ENCODE peak calls at places on chromosomes 3 and 15, in seven cellular contexts. H, K, O, V, W, M and P are unnamed samples.

GRCh38 chr3:126539558-126540250 is 15.7 kb downstream of the CHST13 start:
- DNase-seq in H (no peak), M (no peak), K (no peak), V (no peak), O (no peak), W (peak), P (no peak)

GRCh38 chr3:37811625-37812356 is 49.9 kb upstream of the CTDSPL start:
- DNase-seq in K (no peak), H (no peak), V (no peak), W (no peak), M (no peak), O (no peak), P (peak)

GRCh38 chr15:71302861-71303410 is 187.7 kb downstream of the THSD4 start:
- DNase-seq in V (no peak), W (peak), H (no peak), O (peak), K (no peak), M (no peak), P (no peak)

GRCh38 chr15:31537770-31538592 is 211.3 kb downstream of the KLF13 start:
- DNase-seq in V (no peak), K (no peak), O (no peak), H (no peak), M (no peak), W (no peak), P (no peak)

GRCh38 chr3:61928776-61929175 is 367.4 kb downstream of the PTPRG start:
- DNase-seq in V (no peak), W (no peak), H (no peak), O (no peak), M (no peak), K (no peak), P (peak)

GRCh38 chr3:13653631-13654279 is 104.8 kb downstream of the FBLN2 start:
- DNase-seq in K (no peak), O (no peak), V (no peak), M (no peak), W (no peak), H (no peak), P (no peak)

GRCh38 chr3:126258670-126259069 is 78.3 kb upstream of the ALDH1L1 start:
- DNase-seq in H (peak), V (no peak), M (no peak), W (no peak), K (no peak), O (no peak), P (no peak)

GRCh38 chr3:111895079-111895478 is 36.0 kb downstream of the PHLDB2 start:
- DNase-seq in M (no peak), O (no peak), K (no peak), V (no peak), W (no peak), H (peak), P (peak)

GRCh38 chr3:56048333-56048732 is 419.9 kb downstream of the ERC2 start:
- DNase-seq in W (no peak), M (no peak), H (no peak), V (no peak), K (no peak), O (no peak), P (no peak)

GRCh38 chr15:80489030-80489594 is 84.9 kb downstream of the ARNT2 start:
- DNase-seq in V (no peak), O (peak), K (no peak), M (no peak), W (no peak), H (no peak), P (no peak)